ENCODE peak calls at places on chromosomes 2 and 18, in nine cellular contexts. One of them, this sample, is unnamed.

GRCh38 chr2:223003191-223003590 is 48.8 kb upstream of the KCNE4 start:
- DNase-seq in small intestine: no peak
- DNase-seq in iPS-NIHi11: no peak
- DNase-seq in HuH-7: no peak
- DNase-seq in AG04450: no peak
- DNase-seq in NCI-H1105 treated with DMSO at 0.1 percent for 48 hours: no peak
- DNase-seq in stimulated activated CD4-positive, alpha-beta T cell treated with anti-CD3 and anti-CD28 coated beads, Interleukin-12 subunit alpha, Interleukin-12 subunit beta, amount 100 ng/mL, for 4 hours: no peak
- DNase-seq in stimulated activated effector memory CD8-positive, alpha-beta T cell treated with anti-CD3 and anti-CD28 coated beads, Interleukin-12 subunit alpha, Interleukin-12 subunit beta, amount 100 ng/mL, for 72 hours: no peak
- DNase-seq in heart right ventricle: no peak
- DNase-seq in this sample: no peak

GRCh38 chr2:216651370-216651881 is 18.2 kb downstream of the IGFBP2 start:
- DNase-seq in heart right ventricle: no peak
- DNase-seq in HuH-7: no peak
- DNase-seq in stimulated activated CD4-positive, alpha-beta T cell treated with anti-CD3 and anti-CD28 coated beads, Interleukin-12 subunit alpha, Interleukin-12 subunit beta, amount 100 ng/mL, for 4 hours: no peak
- DNase-seq in NCI-H1105 treated with DMSO at 0.1 percent for 48 hours: no peak
- DNase-seq in iPS-NIHi11: no peak
- DNase-seq in AG04450: peak; percentile 53
- DNase-seq in stimulated activated effector memory CD8-positive, alpha-beta T cell treated with anti-CD3 and anti-CD28 coated beads, Interleukin-12 subunit alpha, Interleukin-12 subunit beta, amount 100 ng/mL, for 72 hours: no peak
- DNase-seq in small intestine: no peak
- DNase-seq in this sample: peak; percentile 54

GRCh38 chr2:236573066-236573929 is 3.7 kb downstream of the ACKR3 start:
- DNase-seq in iPS-NIHi11: no peak
- DNase-seq in AG04450: no peak
- DNase-seq in small intestine: no peak
- DNase-seq in HuH-7: no peak
- DNase-seq in stimulated activated effector memory CD8-positive, alpha-beta T cell treated with anti-CD3 and anti-CD28 coated beads, Interleukin-12 subunit alpha, Interleukin-12 subunit beta, amount 100 ng/mL, for 72 hours: no peak
- DNase-seq in NCI-H1105 treated with DMSO at 0.1 percent for 48 hours: no peak
- DNase-seq in heart right ventricle: no peak
- DNase-seq in stimulated activated CD4-positive, alpha-beta T cell treated with anti-CD3 and anti-CD28 coated beads, Interleukin-12 subunit alpha, Interleukin-12 subunit beta, amount 100 ng/mL, for 4 hours: no peak
- DNase-seq in this sample: peak; percentile 44

GRCh38 chr2:46198931-46199330 is 98.3 kb upstream of the EPAS1 start:
- DNase-seq in stimulated activated effector memory CD8-positive, alpha-beta T cell treated with anti-CD3 and anti-CD28 coated beads, Interleukin-12 subunit alpha, Interleukin-12 subunit beta, amount 100 ng/mL, for 72 hours: no peak
- DNase-seq in NCI-H1105 treated with DMSO at 0.1 percent for 48 hours: no peak
- DNase-seq in heart right ventricle: peak; percentile 36
- DNase-seq in small intestine: no peak
- DNase-seq in iPS-NIHi11: no peak
- DNase-seq in HuH-7: no peak
- DNase-seq in stimulated activated CD4-positive, alpha-beta T cell treated with anti-CD3 and anti-CD28 coated beads, Interleukin-12 subunit alpha, Interleukin-12 subunit beta, amount 100 ng/mL, for 4 hours: no peak
- DNase-seq in AG04450: no peak
- DNase-seq in this sample: no peak

GRCh38 chr18:50038448-50038847 is 156.5 kb downstream of the MYO5B start:
- DNase-seq in small intestine: no peak
- DNase-seq in stimulated activated CD4-positive, alpha-beta T cell treated with anti-CD3 and anti-CD28 coated beads, Interleukin-12 subunit alpha, Interleukin-12 subunit beta, amount 100 ng/mL, for 4 hours: no peak
- DNase-seq in iPS-NIHi11: no peak
- DNase-seq in HuH-7: no peak
- DNase-seq in NCI-H1105 treated with DMSO at 0.1 percent for 48 hours: no peak
- DNase-seq in heart right ventricle: no peak
- DNase-seq in AG04450: no peak
- DNase-seq in stimulated activated effector memory CD8-positive, alpha-beta T cell treated with anti-CD3 and anti-CD28 coated beads, Interleukin-12 subunit alpha, Interleukin-12 subunit beta, amount 100 ng/mL, for 72 hours: no peak
- DNase-seq in this sample: no peak

GRCh38 chr2:39676342-39676741 is 10.6 kb downstream of the TMEM178A start:
- DNase-seq in AG04450: no peak
- DNase-seq in HuH-7: no peak
- DNase-seq in stimulated activated effector memory CD8-positive, alpha-beta T cell treated with anti-CD3 and anti-CD28 coated beads, Interleukin-12 subunit alpha, Interleukin-12 subunit beta, amount 100 ng/mL, for 72 hours: no peak
- DNase-seq in iPS-NIHi11: no peak
- DNase-seq in small intestine: no peak
- DNase-seq in NCI-H1105 treated with DMSO at 0.1 percent for 48 hours: no peak
- DNase-seq in stimulated activated CD4-positive, alpha-beta T cell treated with anti-CD3 and anti-CD28 coated beads, Interleukin-12 subunit alpha, Interleukin-12 subunit beta, amount 100 ng/mL, for 4 hours: no peak
- DNase-seq in heart right ventricle: no peak
- DNase-seq in this sample: no peak

GRCh38 chr18:48481092-48481491 is 57.7 kb upstream of the CTIF start:
- DNase-seq in stimulated activated CD4-positive, alpha-beta T cell treated with anti-CD3 and anti-CD28 coated beads, Interleukin-12 subunit alpha, Interleukin-12 subunit beta, amount 100 ng/mL, for 4 hours: no peak
- DNase-seq in iPS-NIHi11: no peak
- DNase-seq in HuH-7: no peak
- DNase-seq in small intestine: no peak
- DNase-seq in stimulated activated effector memory CD8-positive, alpha-beta T cell treated with anti-CD3 and anti-CD28 coated beads, Interleukin-12 subunit alpha, Interleukin-12 subunit beta, amount 100 ng/mL, for 72 hours: no peak
- DNase-seq in NCI-H1105 treated with DMSO at 0.1 percent for 48 hours: no peak
- DNase-seq in AG04450: no peak
- DNase-seq in heart right ventricle: no peak
- DNase-seq in this sample: no peak

GRCh38 chr2:195202163-195202845 is 454.7 kb upstream of the SLC39A10 start:
- DNase-seq in HuH-7: no peak
- DNase-seq in AG04450: no peak
- DNase-seq in stimulated activated CD4-positive, alpha-beta T cell treated with anti-CD3 and anti-CD28 coated beads, Interleukin-12 subunit alpha, Interleukin-12 subunit beta, amount 100 ng/mL, for 4 hours: no peak
- DNase-seq in iPS-NIHi11: no peak
- DNase-seq in small intestine: no peak
- DNase-seq in heart right ventricle: no peak
- DNase-seq in stimulated activated effector memory CD8-positive, alpha-beta T cell treated with anti-CD3 and anti-CD28 coated beads, Interleukin-12 subunit alpha, Interleukin-12 subunit beta, amount 100 ng/mL, for 72 hours: no peak
- DNase-seq in NCI-H1105 treated with DMSO at 0.1 percent for 48 hours: no peak
- DNase-seq in this sample: no peak

GRCh38 chr2:139763705-139764104 is 983.5 kb upstream of the NXPH2 start:
- DNase-seq in HuH-7: no peak
- DNase-seq in stimulated activated effector memory CD8-positive, alpha-beta T cell treated with anti-CD3 and anti-CD28 coated beads, Interleukin-12 subunit alpha, Interleukin-12 subunit beta, amount 100 ng/mL, for 72 hours: no peak
- DNase-seq in NCI-H1105 treated with DMSO at 0.1 percent for 48 hours: no peak
- DNase-seq in stimulated activated CD4-positive, alpha-beta T cell treated with anti-CD3 and anti-CD28 coated beads, Interleukin-12 subunit alpha, Interleukin-12 subunit beta, amount 100 ng/mL, for 4 hours: no peak
- DNase-seq in small intestine: no peak
- DNase-seq in iPS-NIHi11: no peak
- DNase-seq in AG04450: no peak
- DNase-seq in heart right ventricle: no peak
- DNase-seq in this sample: no peak

GRCh38 chr2:134707330-134707676 is 11.5 kb downstream of the TMEM163 start:
- DNase-seq in heart right ventricle: no peak
- DNase-seq in iPS-NIHi11: no peak
- DNase-seq in AG04450: no peak
- DNase-seq in HuH-7: no peak
- DNase-seq in small intestine: no peak
- DNase-seq in stimulated activated CD4-positive, alpha-beta T cell treated with anti-CD3 and anti-CD28 coated beads, Interleukin-12 subunit alpha, Interleukin-12 subunit beta, amount 100 ng/mL, for 4 hours: no peak
- DNase-seq in NCI-H1105 treated with DMSO at 0.1 percent for 48 hours: no peak
- DNase-seq in stimulated activated effector memory CD8-positive, alpha-beta T cell treated with anti-CD3 and anti-CD28 coated beads, Interleukin-12 subunit alpha, Interleukin-12 subunit beta, amount 100 ng/mL, for 72 hours: no peak
- DNase-seq in this sample: no peak

GRCh38 chr2:72765997-72766609 is 59.7 kb downstream of the EXOC6B start:
- DNase-seq in stimulated activated CD4-positive, alpha-beta T cell treated with anti-CD3 and anti-CD28 coated beads, Interleukin-12 subunit alpha, Interleukin-12 subunit beta, amount 100 ng/mL, for 4 hours: no peak
- DNase-seq in small intestine: no peak
- DNase-seq in stimulated activated effector memory CD8-positive, alpha-beta T cell treated with anti-CD3 and anti-CD28 coated beads, Interleukin-12 subunit alpha, Interleukin-12 subunit beta, amount 100 ng/mL, for 72 hours: no peak
- DNase-seq in AG04450: no peak
- DNase-seq in heart right ventricle: no peak
- DNase-seq in NCI-H1105 treated with DMSO at 0.1 percent for 48 hours: no peak
- DNase-seq in iPS-NIHi11: no peak
- DNase-seq in HuH-7: no peak
- DNase-seq in this sample: no peak

GRCh38 chr2:196609806-196610205 is 29.7 kb upstream of the CCDC150 start:
- DNase-seq in iPS-NIHi11: no peak
- DNase-seq in AG04450: no peak
- DNase-seq in small intestine: no peak
- DNase-seq in HuH-7: no peak
- DNase-seq in heart right ventricle: no peak
- DNase-seq in NCI-H1105 treated with DMSO at 0.1 percent for 48 hours: no peak
- DNase-seq in stimulated activated CD4-positive, alpha-beta T cell treated with anti-CD3 and anti-CD28 coated beads, Interleukin-12 subunit alpha, Interleukin-12 subunit beta, amount 100 ng/mL, for 4 hours: no peak
- DNase-seq in stimulated activated effector memory CD8-positive, alpha-beta T cell treated with anti-CD3 and anti-CD28 coated beads, Interleukin-12 subunit alpha, Interleukin-12 subunit beta, amount 100 ng/mL, for 72 hours: no peak
- DNase-seq in this sample: no peak

GRCh38 chr2:605674-606608 is 71.3 kb downstream of the TMEM18 start:
- DNase-seq in heart right ventricle: no peak
- DNase-seq in stimulated activated effector memory CD8-positive, alpha-beta T cell treated with anti-CD3 and anti-CD28 coated beads, Interleukin-12 subunit alpha, Interleukin-12 subunit beta, amount 100 ng/mL, for 72 hours: no peak
- DNase-seq in HuH-7: no peak
- DNase-seq in NCI-H1105 treated with DMSO at 0.1 percent for 48 hours: no peak
- DNase-seq in stimulated activated CD4-positive, alpha-beta T cell treated with anti-CD3 and anti-CD28 coated beads, Interleukin-12 subunit alpha, Interleukin-12 subunit beta, amount 100 ng/mL, for 4 hours: no peak
- DNase-seq in AG04450: no peak
- DNase-seq in small intestine: no peak
- DNase-seq in iPS-NIHi11: no peak
- DNase-seq in this sample: no peak

GRCh38 chr2:63790913-63791312 is 50.8 kb upstream of the UGP2 start:
- DNase-seq in NCI-H1105 treated with DMSO at 0.1 percent for 48 hours: no peak
- DNase-seq in iPS-NIHi11: no peak
- DNase-seq in stimulated activated CD4-positive, alpha-beta T cell treated with anti-CD3 and anti-CD28 coated beads, Interleukin-12 subunit alpha, Interleukin-12 subunit beta, amount 100 ng/mL, for 4 hours: no peak
- DNase-seq in HuH-7: no peak
- DNase-seq in stimulated activated effector memory CD8-positive, alpha-beta T cell treated with anti-CD3 and anti-CD28 coated beads, Interleukin-12 subunit alpha, Interleukin-12 subunit beta, amount 100 ng/mL, for 72 hours: no peak
- DNase-seq in AG04450: peak; percentile 59
- DNase-seq in heart right ventricle: no peak
- DNase-seq in small intestine: no peak
- DNase-seq in this sample: no peak

GRCh38 chr2:73218298-73218697 is 4.3 kb downstream of the SMYD5 start:
- DNase-seq in small intestine: no peak
- DNase-seq in NCI-H1105 treated with DMSO at 0.1 percent for 48 hours: no peak
- DNase-seq in stimulated activated CD4-positive, alpha-beta T cell treated with anti-CD3 and anti-CD28 coated beads, Interleukin-12 subunit alpha, Interleukin-12 subunit beta, amount 100 ng/mL, for 4 hours: no peak
- DNase-seq in iPS-NIHi11: no peak
- DNase-seq in heart right ventricle: peak; percentile 16
- DNase-seq in stimulated activated effector memory CD8-positive, alpha-beta T cell treated with anti-CD3 and anti-CD28 coated beads, Interleukin-12 subunit alpha, Interleukin-12 subunit beta, amount 100 ng/mL, for 72 hours: no peak
- DNase-seq in AG04450: no peak
- DNase-seq in HuH-7: no peak
- DNase-seq in this sample: no peak

GRCh38 chr18:7116832-7117389 is 686 bp downstream of the LAMA1 start:
- DNase-seq in small intestine: no peak
- DNase-seq in heart right ventricle: no peak
- DNase-seq in NCI-H1105 treated with DMSO at 0.1 percent for 48 hours: no peak
- DNase-seq in iPS-NIHi11: peak; percentile 43
- DNase-seq in stimulated activated effector memory CD8-positive, alpha-beta T cell treated with anti-CD3 and anti-CD28 coated beads, Interleukin-12 subunit alpha, Interleukin-12 subunit beta, amount 100 ng/mL, for 72 hours: no peak
- DNase-seq in HuH-7: no peak
- DNase-seq in AG04450: no peak
- DNase-seq in stimulated activated CD4-positive, alpha-beta T cell treated with anti-CD3 and anti-CD28 coated beads, Interleukin-12 subunit alpha, Interleukin-12 subunit beta, amount 100 ng/mL, for 4 hours: no peak
- DNase-seq in this sample: no peak